ENCODE peak calls at places on chromosome 11, in six cellular contexts. I is AG09319, J is GM06990, N is IMR-90, R is fibroblast of pulmonary artery, L is ovary. Q is an unnamed sample.
A peak's percentile ranks its signal among the peaks of the same experiment; 100 is the strongest.

GRCh38 chr11:111426615-111427014 is 47.5 kb upstream of the POU2AF1 start:
- DNase-seq in J (no peak), L (no peak), I (no peak), N (no peak), R (no peak), Q (no peak)

GRCh38 chr11:115706735-115707134 is 202.5 kb upstream of the CADM1 start:
- DNase-seq in L (no peak), I (no peak), R (no peak), N (no peak), J (no peak), Q (no peak)

GRCh38 chr11:26947379-26947844 is 46.5 kb upstream of the FIBIN start:
- DNase-seq in I (peak; percentile 100), J (no peak), R (peak; percentile 100), N (peak; percentile 100), L (peak; percentile 39), Q (peak; percentile 100)

GRCh38 chr11:14248577-14248976 is 110.4 kb downstream of the RRAS2 start:
- DNase-seq in R (no peak), I (no peak), L (no peak), J (no peak), N (no peak), Q (no peak)

GRCh38 chr11:68812526-68812925 is 29.2 kb downstream of the CPT1A start:
- DNase-seq in J (no peak), I (no peak), N (no peak), R (no peak), L (no peak), Q (no peak)

GRCh38 chr11:20037358-20037757 is 122.9 kb downstream of the DBX1 start:
- DNase-seq in N (no peak), I (no peak), R (no peak), L (no peak), J (no peak), Q (no peak)

GRCh38 chr11:78419327-78419726 is 1.7 kb upstream of the GAB2 start:
- DNase-seq in N (peak; percentile 99), I (peak; percentile 89), R (peak; percentile 99), L (peak; percentile 68), J (no peak), Q (peak; percentile 99)

GRCh38 chr11:73040046-73040445 is 102.1 kb downstream of the FCHSD2 start:
- DNase-seq in N (no peak), I (no peak), R (no peak), L (no peak), J (no peak), Q (no peak)

GRCh38 chr11:36222755-36223635 is 66.2 kb downstream of the COMMD9 start:
- DNase-seq in N (peak; percentile 38), J (no peak), R (peak; percentile 23), I (no peak), L (no peak), Q (no peak)

GRCh38 chr11:108912587-108912986 is 247.7 kb downstream of the DDX10 start:
- DNase-seq in J (no peak), I (no peak), R (peak; percentile 60), N (peak; percentile 81), L (no peak), Q (peak; percentile 70)

GRCh38 chr11:44885919-44886318 is 64.8 kb downstream of the TP53I11 start:
- DNase-seq in I (no peak), R (no peak), N (no peak), J (no peak), L (no peak), Q (no peak)

GRCh38 chr11:11968511-11969280 is 39.7 kb downstream of the DKK3 start:
- DNase-seq in J (no peak), R (no peak), I (peak; percentile 86), N (peak; percentile 44), L (no peak), Q (no peak)

GRCh38 chr11:13222285-13222684 is 55.3 kb upstream of the BMAL1 start:
- DNase-seq in J (no peak), I (no peak), R (no peak), L (no peak), N (peak; percentile 31), Q (peak; percentile 47)

GRCh38 chr11:26348776-26349175 is 16.8 kb downstream of the ANO3 start:
- DNase-seq in L (no peak), J (no peak), I (no peak), R (peak; percentile 20), N (no peak), Q (peak; percentile 8)

GRCh38 chr11:17209939-17210245 is 2.1 kb upstream of the PIK3C2A start:
- DNase-seq in I (no peak), L (no peak), R (peak; percentile 13), J (no peak), N (no peak), Q (no peak)

GRCh38 chr11:59183768-59184167 is 11.8 kb downstream of the DTX4 start:
- DNase-seq in J (no peak), N (no peak), R (peak; percentile 88), L (no peak), I (no peak), Q (no peak)

GRCh38 chr11:23280088-23280487 is 419.8 kb upstream of the CCDC179 start:
- DNase-seq in L (no peak), R (peak; percentile 24), N (peak; percentile 76), J (no peak), I (no peak), Q (peak; percentile 24)
- TF ChIP-seq CTCF in L (no peak), R (no peak), N (no peak), J (no peak), I (no peak), Q (no peak)

GRCh38 chr11:110098645-110099044 is 5.5 kb downstream of the ZC3H12C start:
- DNase-seq in I (no peak), R (no peak), L (no peak), N (peak; percentile 13), J (no peak), Q (no peak)
- TF ChIP-seq CTCF in I (no peak), R (no peak), L (no peak), N (no peak), J (peak; percentile 20), Q (no peak)

GRCh38 chr11:15333407-15333806 is 218.7 kb downstream of the INSC start:
- DNase-seq in J (no peak), N (no peak), R (no peak), I (no peak), L (no peak), Q (no peak)

GRCh38 chr11:15326535-15326934 is 211.8 kb downstream of the INSC start:
- DNase-seq in R (no peak), L (no peak), J (no peak), I (no peak), N (no peak), Q (no peak)

DNA sequence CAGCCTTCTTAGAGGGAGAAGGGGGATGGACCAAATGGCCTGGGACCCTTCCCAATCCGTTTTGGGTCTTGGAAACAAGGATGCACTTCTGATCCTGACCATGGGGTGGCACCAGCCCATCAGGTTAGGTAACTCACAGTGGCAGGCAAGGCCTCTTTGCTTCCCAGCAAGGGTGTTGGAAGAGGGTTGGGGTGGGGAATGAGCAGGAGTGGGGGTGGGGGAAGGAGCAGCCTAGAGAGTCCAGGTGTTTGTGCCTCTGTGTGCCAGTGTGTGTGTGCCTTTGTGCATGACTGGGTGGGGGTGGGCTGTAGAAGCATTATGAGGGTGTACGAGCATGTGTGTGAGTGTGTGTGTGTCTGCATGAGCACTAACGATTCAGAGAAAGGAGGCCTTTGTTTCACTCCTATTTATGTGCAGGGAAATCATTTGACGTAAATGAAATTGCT is 213.1 kb downstream of the INSC start:
- DNase-seq in I (no peak), L (peak; percentile 24), J (peak; percentile 5), N (peak; percentile 51), R (peak; percentile 51), Q (peak; percentile 48)
- TF ChIP-seq CTCF in I (peak; percentile 19), L (no peak), J (peak; percentile 76), N (peak; percentile 71), R (peak; percentile 63), Q (peak; percentile 54)

DNA sequence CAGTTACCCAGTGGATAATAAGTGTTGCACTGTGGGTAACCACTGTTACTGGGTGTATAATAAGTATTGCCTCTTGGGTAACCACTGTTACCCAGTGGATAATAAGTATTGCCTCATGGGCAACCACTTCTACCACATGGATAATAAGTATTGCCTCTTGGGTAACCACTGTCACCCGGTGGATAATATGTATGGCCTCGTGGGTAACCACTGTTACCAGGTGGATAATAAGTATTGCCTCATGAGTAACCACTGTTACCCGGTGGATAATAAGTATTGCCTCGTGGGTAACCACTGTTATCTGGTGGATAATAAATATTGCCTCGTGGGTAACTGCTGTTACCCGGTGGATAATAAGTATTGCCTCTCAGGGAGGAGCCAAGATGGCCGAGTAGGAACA is 29.7 kb upstream of the NXPE4 start:
- DNase-seq in I (no peak), N (no peak), R (no peak), L (no peak), J (no peak), Q (no peak)
- TF ChIP-seq CTCF in I (no peak), N (no peak), R (no peak), L (no peak), J (no peak), Q (no peak)

GRCh38 chr11:124938206-124938765 is 2.4 kb upstream of the HEPACAM start:
- DNase-seq in L (no peak), J (no peak), N (peak; percentile 40), I (no peak), R (peak; percentile 6), Q (no peak)

GRCh38 chr11:124937336-124937935 is 1.6 kb upstream of the HEPACAM start:
- DNase-seq in I (no peak), J (no peak), L (no peak), N (no peak), R (no peak), Q (no peak)

GRCh38 chr11:124935548-124936514 is at the start of gene HEPACAM:
- DNase-seq in I (no peak), R (no peak), L (no peak), J (no peak), N (no peak), Q (no peak)

GRCh38 chr11:124938970-124939369 is 3.1 kb upstream of the HEPACAM start:
- DNase-seq in N (no peak), L (no peak), R (no peak), J (no peak), I (no peak), Q (no peak)

DNA sequence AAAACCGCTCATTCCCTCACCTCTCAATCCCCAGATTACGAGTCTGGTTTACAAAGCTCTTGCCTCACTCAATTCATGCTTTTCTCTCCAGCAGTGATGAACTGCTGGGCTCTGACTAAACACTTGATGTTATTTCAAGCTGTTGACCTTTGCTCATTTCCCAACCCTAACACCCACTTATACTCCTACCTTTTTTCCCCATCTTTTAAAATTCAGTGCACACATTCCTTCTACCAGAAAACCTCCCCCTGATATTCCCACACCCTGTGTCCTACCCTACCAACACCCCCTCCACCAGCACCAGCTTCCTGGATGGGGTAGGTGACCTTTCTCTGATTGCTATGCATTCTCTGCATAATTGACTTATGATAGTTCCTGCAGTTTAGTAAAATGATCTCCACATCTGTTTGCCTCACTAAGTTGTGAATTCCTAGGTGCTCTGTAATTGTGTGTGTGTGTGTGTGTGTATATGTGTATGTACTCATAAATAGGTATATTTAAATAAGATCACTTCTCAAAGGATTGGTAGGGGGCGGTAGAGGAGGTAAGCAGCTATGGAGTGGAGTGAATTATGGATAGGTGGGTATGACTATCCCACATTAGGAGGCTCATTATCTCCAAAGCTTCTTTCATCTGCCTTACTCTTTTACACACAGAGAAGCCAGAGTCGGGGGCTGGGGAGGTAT is 842 bp downstream of the HEPACAM start:
- DNase-seq in I (peak; percentile 65), J (no peak), L (no peak), R (peak; percentile 69), N (peak; percentile 96), Q (peak; percentile 85)
- TF ChIP-seq CTCF in I (no peak), J (no peak), L (no peak), R (no peak), N (peak; percentile 35), Q (peak; percentile 9)

GRCh38 chr11:84543367-84544159 is 1083.6 kb downstream of the DLG2 start:
- DNase-seq in L (no peak), I (no peak), R (no peak), N (no peak), J (no peak), Q (no peak)
- TF ChIP-seq CTCF in L (no peak), I (no peak), R (no peak), N (no peak), J (no peak), Q (no peak)

GRCh38 chr11:65864758-65865471 is 4.7 kb downstream of the MUS81 start:
- DNase-seq in L (peak; percentile 26), R (no peak), J (no peak), I (no peak), N (no peak), Q (no peak)
- TF ChIP-seq CTCF in L (no peak), R (no peak), J (no peak), I (no peak), N (no peak), Q (no peak)